ENCODE peak calls at places on chromosomes 12 and 14, in four cellular contexts. R is MCF 10A; X is CD4-positive, alpha-beta T cell; V is fibroblast of pulmonary artery. A is an unnamed sample.

GRCh38 chr14:80996049-80996901 is 40.9 kb downstream of the TSHR start:
- DNase-seq in R (peak; percentile 86), X (no peak), V (peak; percentile 91), A (no peak)

GRCh38 chr12:128840862-128841468 is 12.3 kb upstream of the GLT1D1 start:
- DNase-seq in V (no peak), X (no peak), R (no peak), A (no peak)

GRCh38 chr14:41299924-41300323 is 306.8 kb upstream of the LRFN5 start:
- DNase-seq in X (no peak), V (no peak), R (no peak), A (no peak)

GRCh38 chr12:39413836-39414771 is 28.8 kb downstream of the KIF21A start:
- DNase-seq in R (no peak), V (no peak), X (no peak), A (no peak)

GRCh38 chr14:23183479-23183878 is at the start of gene SLC7A8:
- DNase-seq in X (peak; percentile 17), V (peak; percentile 29), R (no peak), A (no peak)

GRCh38 chr14:75609606-75610476 is 31.4 kb downstream of the FLVCR2 start:
- DNase-seq in X (no peak), R (no peak), V (peak; percentile 17), A (no peak)

GRCh38 chr14:101549154-101549553 is 12.1 kb upstream of the DIO3 start:
- DNase-seq in V (no peak), X (no peak), R (no peak), A (no peak)

GRCh38 chr14:69539631-69540410 is 34.9 kb downstream of the CCDC177 start:
- DNase-seq in X (no peak), R (peak; percentile 86), V (peak; percentile 91), A (no peak)

GRCh38 chr14:27242874-27243273 is 645.0 kb upstream of the NOVA1 start:
- DNase-seq in X (no peak), V (no peak), R (peak; percentile 7), A (no peak)

GRCh38 chr14:29242755-29243340 is 476.3 kb downstream of the FOXG1 start:
- DNase-seq in V (peak; percentile 65), R (no peak), X (no peak), A (no peak)

GRCh38 chr12:55972906-55973597 is 826 bp upstream of the RAB5B start:
- DNase-seq in R (no peak), X (no peak), V (peak; percentile 64), A (no peak)

GRCh38 chr14:102583726-102584125 is 8.7 kb upstream of the RCOR1 start:
- DNase-seq in V (no peak), X (no peak), R (no peak), A (no peak)

GRCh38 chr14:102584871-102585869 is 7.3 kb upstream of the RCOR1 start:
- DNase-seq in V (peak; percentile 70), X (no peak), R (peak; percentile 42), A (no peak)

GRCh38 chr14:102589761-102590290 is 2.6 kb upstream of the RCOR1 start:
- DNase-seq in R (no peak), X (no peak), V (no peak), A (no peak)

GRCh38 chr14:102588821-102589220 is 3.6 kb upstream of the RCOR1 start:
- DNase-seq in X (no peak), V (no peak), R (no peak), A (no peak)

DNA sequence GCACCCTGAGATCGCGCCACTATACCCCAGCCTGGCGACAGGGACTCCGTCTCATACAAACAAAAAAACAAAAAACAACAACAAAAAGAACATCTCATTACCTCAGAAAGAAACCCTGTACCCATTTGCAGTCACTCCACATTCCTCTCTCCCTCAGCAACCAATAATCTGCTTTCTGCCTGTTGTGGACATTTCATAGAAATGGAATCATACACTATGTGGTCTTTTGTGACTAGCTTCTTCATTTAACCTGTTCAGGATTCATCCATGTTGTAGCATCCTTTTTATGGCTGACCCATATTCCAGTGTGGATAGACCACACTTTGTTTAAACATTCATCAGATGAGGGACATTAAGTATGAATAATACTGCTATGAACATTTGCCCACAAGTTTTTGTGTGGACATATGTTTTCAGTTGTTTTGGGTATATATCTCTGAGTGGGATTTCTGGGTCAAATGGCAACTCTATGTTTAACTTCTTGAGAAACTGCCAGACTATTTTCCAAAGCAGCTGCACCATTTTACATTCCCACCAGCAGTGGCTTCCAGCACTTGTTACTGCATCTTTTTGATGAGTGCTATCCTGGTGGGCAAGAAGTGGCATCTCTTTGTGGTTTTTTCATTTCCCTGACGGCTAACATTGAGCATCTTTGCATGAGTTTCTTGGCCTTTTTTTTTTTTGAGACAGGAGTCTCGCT is 5.9 kb upstream of the RCOR1 start:
- DNase-seq in X (no peak), R (no peak), V (no peak), A (no peak)
- TF ChIP-seq CTCF in X (no peak), R (no peak), V (no peak), A (no peak)

DNA sequence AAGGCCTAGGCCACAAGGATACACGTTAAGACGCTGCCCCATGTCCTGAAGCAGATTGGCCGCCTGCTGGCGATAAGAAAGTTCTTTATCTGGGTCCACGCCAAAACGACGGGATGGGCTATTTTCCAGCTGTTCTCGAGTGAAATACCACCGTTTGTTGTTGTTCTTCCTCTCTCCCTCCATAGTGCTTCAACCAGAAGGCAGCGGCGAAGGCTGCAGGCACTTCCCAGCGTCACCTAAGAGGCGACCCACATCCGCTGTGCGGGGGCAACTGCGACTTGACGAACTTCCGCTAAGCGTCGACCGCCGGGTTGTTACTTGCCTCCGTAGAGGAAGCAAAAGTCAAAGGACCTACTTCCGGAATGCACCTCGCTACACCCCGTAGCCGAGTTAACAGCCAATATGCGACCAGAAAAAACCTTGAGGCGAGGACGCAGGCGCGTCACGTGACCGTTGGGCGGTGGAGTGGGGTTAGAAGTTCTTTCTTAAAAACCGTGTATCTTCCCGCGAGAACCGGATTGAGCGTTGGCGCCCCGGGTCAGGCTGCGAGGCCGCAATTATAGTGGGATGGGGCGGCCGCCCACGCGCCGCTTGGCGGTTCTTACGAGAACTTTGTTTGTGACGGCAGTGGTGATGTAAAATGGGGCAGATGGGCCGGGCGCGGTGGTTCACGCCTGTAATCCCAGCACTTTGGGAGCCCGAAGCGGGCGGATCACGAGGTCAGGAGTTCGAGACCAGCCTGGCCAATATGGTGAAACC is at the start of gene CCNT1:
- DNase-seq in X (peak; percentile 95), V (peak; percentile 100), R (peak; percentile 100), A (peak; percentile 97)
- TF ChIP-seq CTCF in X (no peak), V (peak; percentile 14), R (no peak), A (peak; percentile 12)

GRCh38 chr14:93160353-93160801 is 24.3 kb downstream of the MOAP1 start:
- DNase-seq in X (no peak), R (peak; percentile 54), V (peak; percentile 28), A (no peak)
- TF ChIP-seq CTCF in X (no peak), R (peak; percentile 63), V (peak; percentile 52), A (no peak)

GRCh38 chr12:66235626-66236281 is 46.7 kb downstream of the IRAK3 start:
- DNase-seq in V (peak; percentile 27), X (no peak), R (peak; percentile 9), A (no peak)
- TF ChIP-seq CTCF in V (peak; percentile 12), X (no peak), R (peak; percentile 14), A (peak; percentile 28)

GRCh38 chr14:53934778-53935414 is 21.7 kb downstream of the BMP4 start:
- DNase-seq in R (no peak), X (no peak), V (no peak), A (no peak)

GRCh38 chr14:53943751-53944083 is 12.9 kb downstream of the BMP4 start:
- DNase-seq in R (peak; percentile 39), V (no peak), X (no peak), A (no peak)

GRCh38 chr14:53932966-53933365 is 23.7 kb downstream of the BMP4 start:
- DNase-seq in X (no peak), R (no peak), V (no peak), A (no peak)

GRCh38 chr14:53942970-53943750 is 13.5 kb downstream of the BMP4 start:
- DNase-seq in X (no peak), V (no peak), R (no peak), A (no peak)

DNA sequence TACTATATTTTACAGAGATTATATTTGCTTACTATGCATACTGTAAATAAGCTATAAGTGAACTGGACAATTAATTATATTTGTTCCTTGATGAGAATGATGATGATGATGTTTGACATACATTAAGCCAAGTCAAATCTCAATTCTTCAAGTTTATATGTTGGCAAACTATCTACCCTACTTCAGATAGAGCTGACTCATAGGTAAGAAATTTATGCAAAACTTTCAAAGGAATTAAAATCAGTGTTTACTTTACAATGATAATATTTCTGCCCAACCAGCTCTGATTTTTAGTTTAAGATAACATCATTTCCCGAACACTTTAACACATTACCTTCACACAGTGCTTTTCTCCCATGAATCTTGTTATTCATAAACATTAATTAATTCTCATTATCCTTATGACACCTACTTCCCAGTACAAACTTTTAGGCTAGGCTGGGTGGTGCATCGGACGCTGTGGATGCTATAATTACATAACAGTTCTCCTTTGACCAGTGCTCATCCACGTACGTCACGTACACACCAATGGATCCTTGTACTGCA is 18.4 kb downstream of the BMP4 start:
- DNase-seq in V (no peak), R (no peak), X (no peak), A (no peak)
- TF ChIP-seq CTCF in V (no peak), R (no peak), X (no peak), A (no peak)

GRCh38 chr14:77403798-77404197 is 19.5 kb downstream of the NOXRED1 start:
- DNase-seq in R (no peak), X (no peak), V (no peak), A (no peak)

GRCh38 chr14:77406718-77407117 is 16.6 kb downstream of the NOXRED1 start:
- DNase-seq in V (peak; percentile 88), X (no peak), R (no peak), A (no peak)

GRCh38 chr14:77406086-77406485 is 17.2 kb downstream of the NOXRED1 start:
- DNase-seq in X (no peak), V (no peak), R (no peak), A (no peak)

GRCh38 chr14:77407158-77407557 is 16.2 kb downstream of the NOXRED1 start:
- DNase-seq in V (peak; percentile 58), X (no peak), R (no peak), A (no peak)

DNA sequence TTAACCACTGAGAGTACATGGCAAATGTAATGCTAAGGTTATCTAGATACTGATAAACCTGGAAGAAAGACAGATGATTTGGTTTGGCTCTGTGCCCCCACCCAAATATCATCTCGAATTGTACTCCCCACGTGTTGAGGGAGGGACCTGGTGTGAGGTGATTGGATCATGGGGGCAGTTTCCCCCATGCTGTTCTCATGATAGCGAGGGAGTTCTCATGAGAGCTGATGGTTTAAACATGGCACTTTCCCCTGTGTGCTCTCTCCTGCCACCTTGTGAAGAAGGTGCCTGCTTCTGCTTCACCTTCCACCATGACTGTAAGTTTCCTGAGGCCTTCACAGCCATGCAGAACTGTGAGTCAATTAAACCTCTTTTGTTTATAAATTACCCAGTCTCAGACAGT is 14.2 kb downstream of the NOXRED1 start:
- DNase-seq in X (no peak), R (peak; percentile 30), V (peak; percentile 48), A (no peak)
- TF ChIP-seq CTCF in X (no peak), R (no peak), V (peak; percentile 43), A (no peak)

A was measured in natural killer cell.